ENCODE peak calls at places on chromosomes 12 and 14, in four cellular contexts. X, J, C and U are unnamed samples.

GRCh38 chr12:87687362-87687761 is 341.8 kb downstream of the C12orf50 start:
- DNase-seq in X (no peak), C (no peak), J (no peak), U (no peak)

GRCh38 chr12:75635606-75636444 is 124.4 kb upstream of the KRR1 start:
- DNase-seq in X (peak), J (no peak), C (peak), U (peak)

GRCh38 chr12:27906127-27906500 is 66.4 kb downstream of the PTHLH start:
- DNase-seq in X (no peak), J (no peak), C (peak), U (no peak)

GRCh38 chr12:59484575-59484974 is 111.3 kb upstream of the SLC16A7 start:
- DNase-seq in J (no peak), C (no peak), X (no peak), U (no peak)

GRCh38 chr12:61009167-61009566 is 1251.0 kb upstream of the USP15 start:
- DNase-seq in J (no peak), C (no peak), X (no peak), U (no peak)

GRCh38 chr14:24879661-24880381 is 170.1 kb downstream of the STXBP6 start:
- DNase-seq in C (no peak), X (no peak), J (no peak), U (no peak)

GRCh38 chr12:47408171-47408871 is 297.5 kb downstream of the RPAP3 start:
- DNase-seq in X (peak), C (peak), J (peak), U (no peak)

GRCh38 chr14:64841121-64841611 is 38.5 kb downstream of the SPTB start:
- DNase-seq in C (peak), X (peak), J (no peak), U (peak)

GRCh38 chr12:1662761-1663439 is 28.0 kb upstream of the ADIPOR2 start:
- DNase-seq in C (peak), X (no peak), J (no peak), U (peak)

GRCh38 chr12:122981036-122981471 is 573 bp downstream of the ARL6IP4 start:
- DNase-seq in C (peak), X (no peak), J (no peak), U (peak)

GRCh38 chr12:47585507-47585906 is 120.3 kb downstream of the RPAP3 start:
- DNase-seq in X (no peak), J (no peak), C (no peak), U (no peak)

GRCh38 chr12:115375188-115375991 is 691.4 kb upstream of the TBX3 start:
- DNase-seq in J (peak), C (no peak), X (peak), U (no peak)

GRCh38 chr12:62210422-62210821 is 49.8 kb upstream of the USP15 start:
- DNase-seq in J (no peak), X (peak), C (peak), U (peak)

GRCh38 chr12:19456176-19456575 is 16.9 kb downstream of the AEBP2 start:
- DNase-seq in C (no peak), X (no peak), J (no peak), U (no peak)

GRCh38 chr12:6295187-6295811 is 15.2 kb upstream of the PLEKHG6 start:
- DNase-seq in X (peak), J (no peak), C (peak), U (no peak)

GRCh38 chr12:30908389-30909087 is 18.0 kb upstream of the TSPAN11 start:
- DNase-seq in J (no peak), X (peak), C (no peak), U (no peak)

GRCh38 chr14:89848165-89848564 is 106.4 kb downstream of the EFCAB11 start:
- DNase-seq in C (no peak), J (no peak), X (no peak), U (no peak)

GRCh38 chr12:88493651-88494050 is 86.6 kb downstream of the KITLG start:
- DNase-seq in X (no peak), J (no peak), C (no peak), U (no peak)

GRCh38 chr12:51082561-51083139 is 746 bp downstream of the CSRNP2 start:
- DNase-seq in X (peak), J (no peak), C (no peak), U (peak)

GRCh38 chr12:109899783-109900751 is at the start of gene TCHP:
- DNase-seq in C (peak), J (peak), X (peak), U (peak)

GRCh38 chr12:57896139-57896436 is 45.3 kb upstream of the ATP23 start:
- DNase-seq in J (no peak), C (no peak), X (no peak), U (no peak)

GRCh38 chr12:102992297-102992696 is 34.8 kb downstream of the ASCL1 start:
- DNase-seq in X (peak), C (no peak), J (peak), U (no peak)

GRCh38 chr14:96802963-96803362 is 5.8 kb downstream of the VRK1 start:
- DNase-seq in C (peak), X (no peak), J (no peak), U (no peak)

GRCh38 chr14:51513933-51514332 is 137.8 kb upstream of the FRMD6 start:
- DNase-seq in J (no peak), C (no peak), X (no peak), U (no peak)

GRCh38 chr14:51507556-51508511 is 143.9 kb upstream of the FRMD6 start:
- DNase-seq in X (no peak), J (no peak), C (no peak), U (peak)

GRCh38 chr14:51513281-51513680 is 138.4 kb upstream of the FRMD6 start:
- DNase-seq in C (no peak), J (no peak), X (no peak), U (no peak)

GRCh38 chr14:51511265-51511664 is 140.4 kb upstream of the FRMD6 start:
- DNase-seq in J (no peak), C (no peak), X (no peak), U (no peak)

DNA sequence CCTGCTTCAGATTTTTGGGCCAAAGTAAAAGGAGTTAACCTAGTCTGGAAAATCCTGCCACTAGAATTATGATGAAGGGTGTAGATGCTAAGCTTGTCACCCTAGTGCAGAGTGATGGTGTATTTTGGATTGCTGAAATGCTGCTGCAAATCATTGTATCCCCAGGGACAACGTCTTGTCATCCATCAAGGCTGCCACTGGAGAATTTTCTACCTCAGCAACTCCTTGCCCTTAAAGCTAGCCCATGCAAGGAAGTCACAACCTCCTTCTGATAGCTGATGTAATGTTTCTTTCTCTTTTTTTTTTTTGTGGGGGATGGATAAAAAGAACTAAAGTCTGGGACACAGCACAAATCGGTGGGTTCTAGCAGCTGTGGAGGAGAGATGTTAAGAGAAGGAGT is 139.4 kb upstream of the FRMD6 start:
- DNase-seq in X (no peak), J (no peak), C (no peak), U (no peak)
- TF ChIP-seq FOXK2 in X (no peak), J (no peak), C (no peak), U (no peak)

GRCh38 chr12:96890331-96890730 is 16.7 kb upstream of the NEDD1 start:
- DNase-seq in C (no peak), J (no peak), X (no peak), U (no peak)

GRCh38 chr12:96889273-96889933 is 17.7 kb upstream of the NEDD1 start:
- DNase-seq in C (no peak), J (no peak), X (no peak), U (no peak)

GRCh38 chr12:96882862-96883261 is 24.2 kb upstream of the NEDD1 start:
- DNase-seq in C (no peak), X (no peak), J (no peak), U (no peak)

GRCh38 chr12:96883571-96883970 is 23.5 kb upstream of the NEDD1 start:
- DNase-seq in X (no peak), C (no peak), J (no peak), U (no peak)

DNA sequence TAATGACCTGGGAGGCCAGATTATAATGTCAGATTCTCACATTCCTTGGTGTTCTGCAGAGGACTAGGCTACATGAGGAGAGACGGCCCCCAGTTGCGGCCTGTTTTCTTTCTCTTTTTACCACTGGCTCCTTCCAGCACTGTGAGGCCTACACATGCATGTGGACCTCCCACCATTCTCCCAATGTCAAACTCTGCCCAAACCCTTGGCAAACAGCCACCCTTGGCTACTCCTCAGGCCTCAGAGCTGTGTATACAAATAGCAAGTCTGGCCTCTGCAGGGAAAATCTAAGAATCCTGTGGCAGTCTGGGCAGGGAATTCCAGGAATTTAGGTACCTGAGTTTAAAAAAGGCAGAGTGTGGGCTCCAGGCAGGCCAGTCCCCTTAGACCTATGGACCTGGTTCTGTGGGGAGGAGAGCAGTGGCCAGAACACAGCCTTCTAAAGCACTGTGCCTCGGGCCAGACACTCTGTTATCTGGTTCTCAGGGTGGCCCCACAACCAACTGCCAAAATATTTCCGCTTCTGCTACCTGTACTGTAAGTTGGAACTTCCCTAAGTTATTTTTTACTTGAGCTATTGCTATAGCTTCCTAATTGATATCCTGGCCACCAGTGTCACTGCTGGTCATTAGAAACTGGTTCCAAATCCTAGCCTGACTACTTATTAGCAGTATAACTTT is 19.9 kb upstream of the NEDD1 start:
- DNase-seq in J (no peak), C (no peak), X (no peak), U (no peak)
- TF ChIP-seq FOXK2 in J (no peak), C (no peak), X (no peak), U (no peak)

GRCh38 chr14:63174760-63175191 is 29.5 kb upstream of the RHOJ start:
- DNase-seq in X (peak), J (no peak), C (peak), U (peak)
- TF ChIP-seq FOXK2 in X (no peak), J (no peak), C (no peak), U (no peak)

DNA sequence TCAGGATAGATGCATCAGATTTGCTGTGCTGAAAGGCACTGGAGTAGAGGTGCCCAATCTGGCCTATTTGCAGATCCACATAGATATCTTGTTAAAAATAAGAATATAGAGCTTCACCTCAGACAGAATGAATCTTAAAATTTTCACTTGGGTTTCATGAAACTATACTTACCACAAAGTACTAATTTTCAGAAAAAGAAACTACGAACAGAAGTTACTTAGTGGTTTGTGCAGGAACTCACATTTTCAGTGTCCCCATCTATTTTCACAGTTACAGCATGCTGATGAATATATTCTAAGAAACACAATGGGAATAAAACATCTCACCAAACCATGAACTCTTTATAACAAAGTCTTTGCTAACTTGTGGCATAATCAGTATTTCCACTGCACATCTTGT is 449.4 kb downstream of the RERGL start:
- DNase-seq in X (no peak), J (no peak), C (no peak), U (no peak)
- TF ChIP-seq FOXK2 in X (no peak), J (no peak), C (no peak), U (no peak)

DNA sequence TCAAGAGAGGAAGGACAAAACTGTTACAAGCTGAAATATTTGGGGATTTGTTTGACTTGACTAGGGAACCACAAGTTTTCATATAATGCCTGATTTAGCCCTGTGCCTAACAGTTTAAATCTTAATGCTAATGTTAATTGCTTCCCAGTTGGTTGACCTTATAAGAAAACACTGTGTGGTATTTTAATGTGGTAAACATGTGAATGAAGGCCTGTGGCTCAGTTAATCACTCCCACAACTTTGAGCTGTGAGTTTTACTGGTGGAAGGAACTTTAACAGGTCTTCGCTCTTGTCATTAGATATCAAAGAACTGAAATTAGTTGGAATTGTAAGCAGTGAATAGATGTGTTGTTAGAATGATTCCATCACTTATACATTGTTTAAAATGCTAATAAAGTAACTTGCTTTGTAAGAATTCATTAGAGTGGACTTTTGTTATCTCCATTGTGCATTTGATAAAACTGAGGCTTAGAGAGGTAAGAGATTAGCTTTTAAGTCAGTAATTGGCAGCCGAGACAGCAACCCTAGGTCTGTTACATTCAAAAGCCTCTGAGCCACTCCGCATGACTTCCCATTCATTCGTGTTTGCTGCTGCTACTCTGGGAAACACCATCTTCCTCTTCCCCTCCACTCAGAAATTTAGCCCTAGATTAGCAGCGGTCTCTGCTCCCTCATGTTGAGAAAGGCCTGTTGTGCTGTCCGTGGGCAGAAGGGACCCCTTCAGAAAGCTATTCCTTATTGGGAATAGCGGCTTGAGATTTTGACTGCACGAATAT is 1.0 kb upstream of the TBK1 start:
- DNase-seq in J (no peak), X (peak), C (peak), U (peak)
- TF ChIP-seq FOXK2 in J (no peak), X (no peak), C (no peak), U (no peak)

DNA sequence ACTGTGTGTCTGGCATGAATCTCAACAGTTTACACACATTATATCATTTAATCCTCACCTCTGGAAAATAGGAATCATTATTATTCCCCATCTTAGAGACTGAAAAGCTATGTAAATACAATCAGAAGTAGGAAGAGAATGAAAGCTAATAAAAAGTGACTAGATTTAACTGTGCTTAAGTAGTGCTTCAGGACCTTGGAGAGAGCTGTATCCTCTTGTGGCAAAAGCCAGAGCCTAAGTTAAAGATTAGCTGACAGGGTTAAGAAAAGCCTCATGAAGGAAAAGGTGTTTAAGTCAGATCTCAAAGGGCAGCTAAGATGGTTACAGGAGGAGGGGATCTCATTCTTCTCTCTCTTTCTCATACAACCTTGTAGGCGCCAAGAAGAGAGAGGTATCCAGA is 65.3 kb upstream of the TMEM233 start:
- DNase-seq in C (peak), X (no peak), J (no peak), U (no peak)
- TF ChIP-seq FOXK2 in C (no peak), X (no peak), J (no peak), U (no peak)